ENCODE peak calls at places on chromosomes 6 and 20, in nine cellular contexts. O, F, G, U, I, T, K, N and H are unnamed samples.
A peak's percentile ranks its signal among the peaks of the same experiment; 100 is the strongest.

GRCh38 chr6:16999486-17000436 is 102.1 kb upstream of the STMND1 start:
- DNase-seq in O (no peak), F (no peak), G (no peak), U (no peak), I (peak; percentile 57), T (peak; percentile 24), K (no peak), N (peak; percentile 87), H (peak; percentile 92)

GRCh38 chr6:13243033-13243432 is 85.3 kb downstream of the TBC1D7 start:
- DNase-seq in O (no peak), F (no peak), G (no peak), U (no peak), I (no peak), T (no peak), K (no peak), N (no peak), H (no peak)

GRCh38 chr20:51095755-51096509 is 73.0 kb upstream of the KCNG1 start:
- DNase-seq in O (no peak), F (no peak), G (no peak), U (no peak), I (peak; percentile 17), T (no peak), K (peak; percentile 10), N (no peak), H (no peak)

GRCh38 chr6:25442898-25443297 is 163.7 kb downstream of the CARMIL1 start:
- DNase-seq in O (no peak), F (no peak), G (no peak), U (no peak), I (peak; percentile 11), T (no peak), K (no peak), N (no peak), H (peak; percentile 23)

GRCh38 chr6:137056121-137056880 is 11.5 kb upstream of the IL20RA start:
- DNase-seq in O (no peak), F (no peak), G (no peak), U (no peak), I (no peak), T (no peak), K (no peak), N (no peak), H (no peak)

GRCh38 chr20:63707558-63708300 is at the start of the genes ARFRP1 and ZGPAT:
- DNase-seq in O (peak; percentile 69), F (peak; percentile 96), G (peak; percentile 83), U (peak; percentile 80), I (peak; percentile 81), T (peak; percentile 85), K (peak; percentile 89), N (peak; percentile 68), H (peak; percentile 93)

GRCh38 chr20:49843770-49844169 is 31.1 kb downstream of the SLC9A8 start:
- DNase-seq in O (no peak), F (no peak), G (no peak), U (no peak), I (no peak), T (no peak), K (no peak), N (no peak), H (no peak)

GRCh38 chr6:128417698-128418097 is 102.7 kb downstream of the PTPRK start:
- DNase-seq in O (no peak), F (no peak), G (no peak), U (no peak), I (peak; percentile 62), T (no peak), K (no peak), N (peak; percentile 50), H (no peak)

GRCh38 chr6:135230702-135231468 is 49.8 kb downstream of the MYB start:
- DNase-seq in O (no peak), F (no peak), G (no peak), U (no peak), I (no peak), T (no peak), K (no peak), N (peak; percentile 35), H (peak; percentile 8)

GRCh38 chr6:153024401-153025017 is 22.0 kb upstream of the MTRF1L start:
- DNase-seq in O (no peak), F (peak; percentile 59), G (no peak), U (peak; percentile 5), I (peak; percentile 76), T (peak; percentile 26), K (peak; percentile 36), N (peak; percentile 72), H (peak; percentile 84)

GRCh38 chr6:38212579-38212978 is 393.1 kb downstream of the ZFAND3 start:
- DNase-seq in O (no peak), F (no peak), G (no peak), U (no peak), I (no peak), T (no peak), K (peak; percentile 93), N (peak; percentile 22), H (peak; percentile 61)

GRCh38 chr6:24902782-24903181 is 33.0 kb downstream of the RIPOR2 start:
- DNase-seq in O (no peak), F (no peak), G (no peak), U (no peak), I (peak; percentile 47), T (peak; percentile 80), K (no peak), N (peak; percentile 11), H (peak; percentile 31)

GRCh38 chr20:37986063-37986858 is 47.0 kb downstream of the TTI1 start:
- DNase-seq in O (no peak), F (no peak), G (no peak), U (no peak), I (no peak), T (no peak), K (peak; percentile 58), N (peak; percentile 39), H (peak; percentile 5)

GRCh38 chr20:61640846-61641245 is 388.8 kb downstream of the CDH4 start:
- DNase-seq in O (no peak), F (no peak), G (no peak), U (no peak), I (no peak), T (no peak), K (no peak), N (no peak), H (no peak)

GRCh38 chr6:45881705-45882435 is 133.8 kb downstream of the CLIC5 start:
- DNase-seq in O (no peak), F (no peak), G (no peak), U (no peak), I (no peak), T (no peak), K (no peak), N (no peak), H (no peak)

GRCh38 chr6:63805808-63806572 is 170.4 kb downstream of the PHF3 start:
- DNase-seq in O (no peak), F (no peak), G (no peak), U (no peak), I (peak; percentile 85), T (no peak), K (no peak), N (peak; percentile 87), H (peak; percentile 89)

GRCh38 chr6:36729169-36729549 is 31.5 kb downstream of the RAB44 start:
- DNase-seq in O (no peak), F (no peak), G (no peak), U (no peak), I (no peak), T (peak; percentile 69), K (no peak), N (peak; percentile 71), H (no peak)